ENCODE peak calls at places on chromosomes 12 and 14, in five cellular contexts. N is CD4-positive, CD25-positive, alpha-beta regulatory T cell; Q is endodermal cell; Y is effector memory CD4-positive, alpha-beta T cell; D is pancreas. J is an unnamed sample.

GRCh38 chr14:56715938-56716337 is 94.3 kb downstream of the OTX2 start:
- DNase-seq in D (no peak), Q (no peak), Y (no peak), N (no peak), J (no peak)

GRCh38 chr12:130303781-130304180 is 33.9 kb upstream of the PIWIL1 start:
- DNase-seq in Y (no peak), D (no peak), N (no peak), Q (peak; percentile 27), J (no peak)

GRCh38 chr14:74628418-74628817 is 16.4 kb upstream of the LTBP2 start:
- DNase-seq in Q (no peak), Y (no peak), D (no peak), N (no peak), J (no peak)

GRCh38 chr12:49260165-49260564 is 4.7 kb upstream of the TUBA1C start:
- DNase-seq in Y (no peak), N (no peak), D (no peak), Q (no peak), J (no peak)

GRCh38 chr12:124745891-124746570 is 117.6 kb downstream of the SCARB1 start:
- DNase-seq in N (no peak), Y (no peak), D (peak; percentile 86), Q (peak; percentile 99), J (peak; percentile 96)

GRCh38 chr14:75286313-75286712 is 7.7 kb downstream of the FOS start:
- DNase-seq in Y (no peak), Q (no peak), D (no peak), N (no peak), J (no peak)

GRCh38 chr12:10223208-10223607 is 10.5 kb downstream of the GABARAPL1 start:
- DNase-seq in Q (no peak), D (no peak), Y (no peak), N (no peak), J (no peak)

GRCh38 chr14:68616255-68616902 is 176.5 kb downstream of the ZFP36L1 start:
- DNase-seq in N (no peak), Y (no peak), Q (no peak), D (no peak), J (no peak)

GRCh38 chr12:107225626-107226025 is 132.3 kb upstream of the CRY1 start:
- DNase-seq in N (no peak), D (no peak), Q (peak; percentile 82), Y (no peak), J (no peak)

GRCh38 chr12:442235-442884 is 17.4 kb upstream of the B4GALNT3 start:
- DNase-seq in Y (peak; percentile 31), Q (peak; percentile 94), D (no peak), N (peak; percentile 26), J (no peak)

GRCh38 chr14:74563233-74563585 is 48.8 kb downstream of the LTBP2 start:
- DNase-seq in N (no peak), D (no peak), Q (no peak), Y (no peak), J (no peak)

GRCh38 chr12:111626230-111626629 is 27.1 kb upstream of the ATXN2 start:
- DNase-seq in D (no peak), Y (no peak), Q (no peak), N (no peak), J (no peak)

GRCh38 chr12:94405378-94406116 is 54.1 kb downstream of the CEP83 start:
- DNase-seq in N (no peak), Y (no peak), D (no peak), Q (no peak), J (no peak)

GRCh38 chr12:80441921-80442320 is 2.1 kb upstream of the PTPRQ start:
- DNase-seq in N (no peak), Q (no peak), D (no peak), Y (no peak), J (no peak)

GRCh38 chr14:95711476-95712176 is 2.3 kb downstream of the TCL1A start:
- DNase-seq in Y (no peak), N (no peak), D (no peak), Q (no peak), J (no peak)
- H3K4me3 ChIP-seq in Y (no peak overlapping the region), N (no peak overlapping the region), D (no peak overlapping the region), Q (no peak overlapping the region), J (no peak overlapping the region)

DNA sequence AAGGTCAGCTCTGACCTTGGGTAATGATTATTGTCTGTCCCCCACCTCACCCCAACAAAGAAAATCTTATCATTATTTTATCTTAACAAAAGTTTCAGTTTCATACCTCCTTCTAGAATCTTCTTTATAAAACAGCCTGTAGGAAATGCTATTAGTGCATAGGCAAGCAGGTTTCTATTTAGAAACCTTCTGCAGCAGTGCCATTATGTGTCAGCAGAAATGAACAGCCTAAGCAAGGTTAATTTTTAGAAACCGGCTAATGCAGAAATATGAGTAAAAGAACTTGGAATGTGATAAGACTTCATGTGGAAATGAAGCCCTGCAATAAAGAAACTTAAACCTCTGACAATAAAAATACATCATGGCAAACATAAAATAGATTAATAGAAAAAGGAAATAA is 814.4 kb downstream of the FSCB start:
- DNase-seq in Y (no peak), N (no peak), D (no peak), Q (no peak), J (no peak)
- H3K36me3 ChIP-seq in Y (no peaks in the 10 kb centered on the region), N (no peaks in the 10 kb centered on the region), D (no peaks in the 10 kb centered on the region), Q (no peaks in the 10 kb centered on the region), J (no peaks in the 10 kb centered on the region)

DNA sequence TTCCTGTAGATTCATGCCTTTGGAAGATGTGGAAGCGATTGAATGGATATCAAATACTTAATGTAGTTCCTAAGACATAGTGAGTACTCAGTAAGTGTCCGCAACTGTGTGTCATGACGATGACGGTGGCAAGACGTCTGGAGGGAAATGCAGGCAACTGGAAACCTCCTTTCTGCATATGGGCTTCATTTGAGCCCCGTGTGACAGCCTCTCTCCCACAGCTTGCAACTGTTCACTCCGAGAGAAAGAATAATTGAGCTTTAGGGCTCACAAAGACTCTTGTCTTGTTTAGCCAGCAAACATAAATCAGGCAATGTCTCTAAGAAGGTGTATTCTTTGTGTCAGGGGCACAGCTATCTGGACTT is 7.0 kb downstream of the CFAP251 start:
- DNase-seq in Q (peak; percentile 60), N (no peak), D (no peak), Y (no peak), J (no peak)
- H3K4me3 ChIP-seq in Q (no peak overlapping the region), N (no peak overlapping the region), D (no peak overlapping the region), Y (no peak overlapping the region), J (no peak overlapping the region)

DNA sequence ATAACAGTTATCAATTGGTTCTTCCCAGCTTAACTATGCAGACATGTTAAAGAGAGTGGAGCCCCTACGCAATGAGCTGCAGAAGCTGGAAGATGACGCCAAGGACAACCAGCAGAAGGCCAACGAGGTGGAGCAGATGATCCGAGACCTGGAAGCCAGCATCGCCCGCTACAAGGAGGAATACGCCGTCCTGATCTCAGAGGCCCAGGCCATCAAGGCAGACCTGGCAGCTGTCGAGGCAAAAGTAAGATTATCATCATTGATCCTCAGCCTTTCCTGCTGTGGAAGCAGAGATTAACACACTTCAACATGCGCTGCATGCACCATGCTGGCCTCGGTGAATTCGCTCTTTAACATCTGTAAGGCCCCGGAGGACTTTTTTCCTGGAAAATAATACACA is 53.6 kb downstream of the HSP90AA1 start:
- DNase-seq in N (no peak), D (no peak), Y (no peak), Q (no peak), J (no peak)
- H3K36me3 ChIP-seq in N (peaks cover 90% of the 10 kb centered on the region), D (peaks cover 65% of the 10 kb centered on the region), Y (peaks cover 94% of the 10 kb centered on the region), Q (peaks cover 95% of the 10 kb centered on the region), J (peaks cover 54% of the 10 kb centered on the region)

GRCh38 chr14:64715628-64716412 is 11.6 kb downstream of the PLEKHG3 start:
- DNase-seq in Y (no peak), N (no peak), Q (peak; percentile 85), D (peak; percentile 75), J (no peak)
- H3K4me3 ChIP-seq in Y (no peak overlapping the region), N (no peak overlapping the region), Q (peak overlapping the region; percentile 66), D (peak overlapping the region; percentile 40), J (no peak overlapping the region)

DNA sequence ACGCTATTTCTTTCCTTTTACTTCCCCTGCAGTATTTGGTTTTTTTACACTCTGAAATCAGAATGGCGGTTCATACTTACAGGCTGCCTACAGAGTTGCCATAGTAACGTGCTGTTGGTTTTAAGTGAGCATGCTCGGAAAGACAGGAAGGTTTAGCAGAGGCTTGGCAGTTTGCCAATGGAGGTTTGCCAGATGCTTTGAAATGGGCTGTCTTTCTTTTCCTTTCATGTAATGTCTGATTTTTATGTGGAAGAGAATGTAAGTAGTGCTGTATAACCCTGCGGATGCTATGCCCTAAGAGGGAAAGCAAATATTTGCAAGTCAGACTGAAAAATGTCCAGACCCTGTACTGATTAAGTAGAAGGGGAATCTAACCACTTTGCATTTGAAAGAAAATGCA is 32.8 kb downstream of the ARID4A start:
- DNase-seq in Y (peak; percentile 88), D (peak; percentile 79), Q (peak; percentile 63), N (peak; percentile 95), J (peak; percentile 67)
- H3K36me3 ChIP-seq in Y (peaks cover 39% of the 10 kb centered on the region), D (no peaks in the 10 kb centered on the region), Q (peaks cover 68% of the 10 kb centered on the region), N (peaks cover 53% of the 10 kb centered on the region), J (peaks cover 2% of the 10 kb centered on the region)

DNA sequence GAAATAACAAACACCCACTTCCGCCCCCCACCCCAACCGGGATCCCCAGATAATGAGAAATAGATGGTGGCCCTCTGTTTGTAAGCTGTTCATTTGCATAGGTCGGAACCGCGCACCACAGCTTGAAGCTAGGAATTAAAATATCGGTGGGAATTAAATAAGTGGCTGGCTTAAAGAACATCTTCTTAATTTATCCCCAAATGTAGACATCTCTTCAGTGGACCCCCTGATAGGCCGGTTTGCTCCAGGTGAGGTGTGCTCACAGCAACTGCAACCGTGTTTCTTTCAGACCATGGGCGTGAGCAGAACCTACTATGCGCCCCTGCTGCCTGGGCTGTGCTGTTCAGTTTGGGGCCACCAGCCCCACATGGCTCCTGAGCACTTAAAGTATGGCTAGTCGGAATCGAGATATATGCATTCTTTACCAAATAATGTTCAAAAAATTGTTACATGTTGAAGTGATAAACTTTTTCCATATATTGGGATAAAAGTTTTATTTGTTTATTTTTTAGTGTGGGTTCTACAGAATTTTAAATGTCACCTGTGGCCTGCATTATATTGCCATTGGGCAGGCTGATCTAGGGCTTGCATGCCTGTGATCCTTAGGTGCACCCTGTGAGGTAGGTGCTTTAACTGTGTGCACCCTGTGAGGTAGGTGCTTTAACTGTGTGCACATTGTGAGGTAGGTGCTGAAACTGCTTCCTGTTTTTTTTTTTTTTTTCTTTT is 821 bp upstream of the DICER1 start:
- DNase-seq in Y (no peak), Q (no peak), D (no peak), N (peak; percentile 18), J (no peak)
- H3K4me3 ChIP-seq in Y (peak overlapping the region; percentile 81), Q (peak overlapping the region; percentile 89), D (peak overlapping the region; percentile 75), N (peak overlapping the region; percentile 78), J (peak overlapping the region; percentile 64)

DNA sequence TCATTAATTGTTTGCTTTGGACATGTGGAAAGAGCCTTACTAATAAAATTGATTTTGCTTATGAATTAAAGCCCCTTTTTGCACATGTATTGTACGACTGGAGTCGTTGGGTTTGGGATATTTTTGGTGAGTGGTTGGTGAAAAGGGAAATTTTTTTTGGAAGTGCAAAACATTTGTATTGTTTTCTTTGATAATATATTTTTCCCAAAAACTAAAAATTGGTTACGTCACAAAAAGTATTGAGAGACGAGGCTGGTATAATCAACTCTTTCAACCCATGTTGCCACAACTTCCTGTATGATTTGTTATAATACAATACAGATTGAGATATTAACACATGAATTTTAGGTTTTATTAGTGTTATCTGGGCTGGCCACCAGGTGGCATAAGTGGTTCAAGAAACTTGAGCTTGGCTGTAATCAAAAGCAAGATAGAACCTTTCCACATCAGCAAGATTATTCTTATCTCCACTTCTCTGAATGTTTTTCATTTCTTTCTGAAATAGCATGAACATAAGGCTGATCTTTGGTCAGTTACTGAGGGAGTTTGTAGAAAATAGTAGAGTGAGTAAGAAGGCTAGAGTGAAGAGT is 8.7 kb downstream of the NGDN start:
- DNase-seq in Q (peak; percentile 72), D (peak; percentile 65), N (peak; percentile 79), Y (peak; percentile 44), J (no peak)
- H3K36me3 ChIP-seq in Q (peaks cover 60% of the 10 kb centered on the region), D (peaks cover 27% of the 10 kb centered on the region), N (peaks cover 61% of the 10 kb centered on the region), Y (peaks cover 59% of the 10 kb centered on the region), J (peaks cover 21% of the 10 kb centered on the region)

GRCh38 chr12:6195665-6196535 is 4.3 kb upstream of the CD9 start:
- DNase-seq in Q (peak; percentile 100), D (peak; percentile 93), N (peak; percentile 63), Y (peak; percentile 61), J (peak; percentile 85)
- H3K4me3 ChIP-seq in Q (no peak overlapping the region), D (no peak overlapping the region), N (no peak overlapping the region), Y (no peak overlapping the region), J (no peak overlapping the region)

J was measured in MG63.